ENCODE peak calls at places on chromosome 19, in five cellular contexts. Z is GM04504, R is NCI-H1105 treated with DMSO at 0.1 percent for 48 hours, V is GM19239, Y is glutamatergic neuron. N is an unnamed sample.

GRCh38 chr19:49801966-49802661 is 11.0 kb downstream of the FUZ start:
- DNase-seq in R (peak), V (no peak), Z (no peak), Y (peak), N (peak)

GRCh38 chr19:10718205-10719196 is 622 bp downstream of the DNM2 start:
- DNase-seq in Y (peak), V (no peak), R (no peak), Z (no peak), N (peak)

GRCh38 chr19:51664997-51665396 is 18.4 kb upstream of the SIGLEC14 start:
- DNase-seq in V (no peak), Z (no peak), R (no peak), Y (no peak), N (no peak)

GRCh38 chr19:18399008-18399407 is 1.6 kb upstream of the LRRC25 start:
- DNase-seq in V (no peak), R (peak), Y (no peak), Z (no peak), N (no peak)

GRCh38 chr19:16288544-16288943 is 36.1 kb upstream of the KLF2 start:
- DNase-seq in R (no peak), V (no peak), Y (no peak), Z (no peak), N (no peak)

GRCh38 chr19:7063764-7064418 is 5.4 kb upstream of the MBD3L3 start:
- DNase-seq in V (no peak), Z (no peak), R (no peak), Y (no peak), N (no peak)

GRCh38 chr19:49502866-49503581 is 6.8 kb downstream of the RPS11 start:
- DNase-seq in R (peak), V (no peak), Z (peak), Y (no peak), N (no peak)

GRCh38 chr19:13153627-13154240 is 3.5 kb downstream of the IER2 start:
- DNase-seq in Y (peak), R (peak), V (no peak), Z (no peak), N (peak)

GRCh38 chr19:22530042-22530441 is 104.1 kb upstream of the ZNF492 start:
- DNase-seq in R (no peak), Z (no peak), Y (no peak), V (no peak), N (no peak)

GRCh38 chr19:37963190-37963947 is 56.4 kb downstream of the SIPA1L3 start:
- DNase-seq in V (no peak), Z (peak), R (no peak), Y (no peak), N (no peak)

GRCh38 chr19:8877854-8878705 is 45.9 kb downstream of the MBD3L1 start:
- DNase-seq in Y (no peak), V (no peak), Z (no peak), R (no peak), N (no peak)

GRCh38 chr19:55678121-55678671 is 3.2 kb downstream of the EPN1 start:
- DNase-seq in V (peak), R (no peak), Z (no peak), Y (no peak), N (no peak)

GRCh38 chr19:737591-738093 is 13.3 kb upstream of the MISP start:
- DNase-seq in Z (no peak), Y (peak), V (peak), R (no peak), N (peak)

GRCh38 chr19:19110410-19111137 is 27.7 kb downstream of the TMEM161A start:
- DNase-seq in Y (peak), R (no peak), V (no peak), Z (no peak), N (peak)

GRCh38 chr19:49213791-49214190 is 56.2 kb downstream of the TRPM4 start:
- DNase-seq in V (no peak), R (no peak), Y (peak), Z (no peak), N (peak)

GRCh38 chr19:7516281-7516862 is 469 bp downstream of the ZNF358 start:
- DNase-seq in R (no peak), V (no peak), Y (peak), Z (no peak), N (no peak)

GRCh38 chr19:2164020-2164988 is 571 bp downstream of the DOT1L start:
- DNase-seq in Y (peak), R (no peak), V (no peak), Z (no peak), N (no peak)

GRCh38 chr19:16801599-16801998 is 27.6 kb upstream of the SIN3B start:
- DNase-seq in R (no peak), Y (no peak), Z (peak), V (no peak), N (no peak)

GRCh38 chr19:13137290-13137794 is 12.8 kb downstream of the STX10 start:
- DNase-seq in Y (no peak), R (no peak), Z (no peak), V (no peak), N (no peak)

GRCh38 chr19:15200575-15201364 is at the start of gene NOTCH3:
- DNase-seq in R (no peak), V (no peak), Y (no peak), Z (no peak), N (peak)

GRCh38 chr19:4866595-4867424 is 657 bp downstream of the PLIN3 start:
- DNase-seq in V (no peak), Z (no peak), Y (peak), R (no peak), N (peak)

GRCh38 chr19:29293292-29293691 is 80.3 kb upstream of the UQCRFS1 start:
- DNase-seq in V (no peak), Y (no peak), R (no peak), Z (no peak), N (no peak)

GRCh38 chr19:4361152-4362037 is 18.0 kb downstream of the MPND start:
- DNase-seq in V (no peak), Z (no peak), Y (no peak), R (no peak), N (peak)

GRCh38 chr19:3125900-3126524 is 9.8 kb upstream of the GNA15 start:
- DNase-seq in Z (no peak), V (peak), R (no peak), Y (peak), N (peak)

GRCh38 chr19:16067205-16067938 is 8.9 kb upstream of the TPM4 start:
- DNase-seq in Y (no peak), V (no peak), R (no peak), Z (peak), N (no peak)

GRCh38 chr19:29879655-29879974 is 62.4 kb upstream of the URI1 start:
- DNase-seq in V (no peak), R (no peak), Z (no peak), Y (no peak), N (no peak)

GRCh38 chr19:53365134-53365898 is at the start of gene ZNF525:
- DNase-seq in V (peak), Y (peak), Z (peak), R (peak), N (peak)

GRCh38 chr19:33390908-33391630 is 17.6 kb downstream of the CEBPG start:
- DNase-seq in V (no peak), Z (no peak), Y (no peak), R (no peak), N (no peak)

GRCh38 chr19:41442473-41443360 is at the start of gene ERICH4:
- DNase-seq in Y (no peak), V (no peak), R (no peak), Z (no peak), N (no peak)

GRCh38 chr19:46984077-46985010 is 35.3 kb upstream of the NPAS1 start:
- DNase-seq in R (peak), Y (peak), Z (peak), V (no peak), N (no peak)

GRCh38 chr19:2049741-2050348 is 1.2 kb downstream of the MKNK2 start:
- DNase-seq in V (peak), Z (no peak), Y (peak), R (peak), N (no peak)

GRCh38 chr19:40831502-40832430 is 18.5 kb downstream of the CYP2A6 start:
- DNase-seq in Y (no peak), Z (peak), R (no peak), V (no peak), N (no peak)

GRCh38 chr19:53873451-53874383 is 6.0 kb downstream of the MYADM start:
- DNase-seq in Z (no peak), R (no peak), V (no peak), Y (no peak), N (no peak)

GRCh38 chr19:703651-704446 is 4.9 kb upstream of the PALM start:
- DNase-seq in V (peak), Z (no peak), Y (peak), R (no peak), N (peak)

GRCh38 chr19:4060621-4061177 is 6.0 kb downstream of the ZBTB7A start:
- DNase-seq in V (no peak), Z (no peak), Y (no peak), R (no peak), N (no peak)

GRCh38 chr19:7515471-7516226 is at the start of gene ZNF358:
- DNase-seq in Y (peak), V (peak), Z (no peak), R (peak), N (peak)

GRCh38 chr19:45879971-45880370 is 6.0 kb downstream of the IRF2BP1 start:
- DNase-seq in R (no peak), Z (no peak), Y (no peak), V (no peak), N (no peak)

GRCh38 chr19:11191273-11191755 is 6.0 kb downstream of the KANK2 start:
- DNase-seq in Z (peak), R (no peak), Y (peak), V (no peak), N (peak)